ENCODE peak calls at places on chromosomes 16 and 17, in nine cellular contexts. One of them, this sample, is unnamed.

GRCh38 chr17:6126768-6127167 is 56.6 kb downstream of the WSCD1 start:
- DNase-seq in GM23248: no peak
- DNase-seq in neuronal stem cell: no peak
- DNase-seq in Peyer's patch: no peak
- DNase-seq in A549: no peak
- DNase-seq in mesenchymal stem cell: no peak
- DNase-seq in left ventricle myocardium inferior: no peak
- DNase-seq in upper lobe of right lung: no peak
- DNase-seq in coronary artery: peak; percentile 8
- DNase-seq in this sample: no peak

GRCh38 chr17:14793237-14793636 is 471.9 kb downstream of the PMP22 start:
- DNase-seq in GM23248: peak; percentile 69
- DNase-seq in neuronal stem cell: no peak
- DNase-seq in Peyer's patch: no peak
- DNase-seq in A549: no peak
- DNase-seq in mesenchymal stem cell: peak; percentile 49
- DNase-seq in left ventricle myocardium inferior: no peak
- DNase-seq in upper lobe of right lung: no peak
- DNase-seq in coronary artery: no peak
- DNase-seq in this sample: no peak

GRCh38 chr16:85428168-85428898 is 184.8 kb upstream of the GSE1 start:
- DNase-seq in GM23248: peak; percentile 46
- DNase-seq in neuronal stem cell: no peak
- DNase-seq in Peyer's patch: peak; percentile 42
- DNase-seq in A549: peak; percentile 55
- DNase-seq in mesenchymal stem cell: no peak
- DNase-seq in left ventricle myocardium inferior: peak; percentile 35
- DNase-seq in upper lobe of right lung: peak; percentile 73
- DNase-seq in coronary artery: no peak
- DNase-seq in this sample: peak; percentile 56

GRCh38 chr17:38751803-38752118 is 780 bp upstream of the PSMB3 start:
- DNase-seq in GM23248: peak; percentile 92
- DNase-seq in neuronal stem cell: peak; percentile 92
- DNase-seq in Peyer's patch: peak; percentile 82
- DNase-seq in A549: peak; percentile 86
- DNase-seq in mesenchymal stem cell: peak; percentile 94
- DNase-seq in left ventricle myocardium inferior: peak; percentile 76
- DNase-seq in upper lobe of right lung: peak; percentile 89
- DNase-seq in coronary artery: peak; percentile 90
- DNase-seq in this sample: peak; percentile 79

GRCh38 chr17:29645516-29646051 is 22.9 kb upstream of the CORO6 start:
- DNase-seq in GM23248: peak; percentile 94
- DNase-seq in neuronal stem cell: no peak
- DNase-seq in Peyer's patch: no peak
- DNase-seq in A549: no peak
- DNase-seq in mesenchymal stem cell: peak; percentile 53
- DNase-seq in left ventricle myocardium inferior: peak; percentile 80
- DNase-seq in upper lobe of right lung: peak; percentile 73
- DNase-seq in coronary artery: peak; percentile 89
- DNase-seq in this sample: no peak

GRCh38 chr17:46887717-46888116 is 35.2 kb upstream of the GOSR2 start:
- DNase-seq in GM23248: no peak
- DNase-seq in neuronal stem cell: no peak
- DNase-seq in Peyer's patch: no peak
- DNase-seq in A549: no peak
- DNase-seq in mesenchymal stem cell: no peak
- DNase-seq in left ventricle myocardium inferior: no peak
- DNase-seq in upper lobe of right lung: no peak
- DNase-seq in coronary artery: no peak
- DNase-seq in this sample: no peak

GRCh38 chr17:33435716-33436301 is 142.7 kb upstream of the ASIC2 start:
- DNase-seq in GM23248: peak; percentile 26
- DNase-seq in neuronal stem cell: no peak
- DNase-seq in Peyer's patch: no peak
- DNase-seq in A549: no peak
- DNase-seq in mesenchymal stem cell: peak; percentile 86
- DNase-seq in left ventricle myocardium inferior: no peak
- DNase-seq in upper lobe of right lung: no peak
- DNase-seq in coronary artery: no peak
- DNase-seq in this sample: no peak

GRCh38 chr17:4853195-4853762 is 20.1 kb downstream of the MINK1 start:
- DNase-seq in GM23248: no peak
- DNase-seq in neuronal stem cell: no peak
- DNase-seq in Peyer's patch: no peak
- DNase-seq in A549: no peak
- DNase-seq in mesenchymal stem cell: no peak
- DNase-seq in left ventricle myocardium inferior: no peak
- DNase-seq in upper lobe of right lung: no peak
- DNase-seq in coronary artery: no peak
- DNase-seq in this sample: no peak

GRCh38 chr17:8147141-8147804 is 4.9 kb downstream of the PER1 start:
- DNase-seq in GM23248: no peak
- DNase-seq in neuronal stem cell: no peak
- DNase-seq in Peyer's patch: no peak
- DNase-seq in A549: no peak
- DNase-seq in mesenchymal stem cell: no peak
- DNase-seq in left ventricle myocardium inferior: no peak
- DNase-seq in upper lobe of right lung: peak; percentile 67
- DNase-seq in coronary artery: peak; percentile 76
- DNase-seq in this sample: no peak

GRCh38 chr17:37541880-37542675 is 52.4 kb downstream of the DUSP14 start:
- DNase-seq in GM23248: peak; percentile 78
- DNase-seq in neuronal stem cell: no peak
- DNase-seq in Peyer's patch: no peak
- DNase-seq in A549: no peak
- DNase-seq in mesenchymal stem cell: peak; percentile 62
- DNase-seq in left ventricle myocardium inferior: no peak
- DNase-seq in upper lobe of right lung: no peak
- DNase-seq in coronary artery: no peak
- DNase-seq in this sample: no peak

GRCh38 chr17:65290041-65290440 is 152.9 kb downstream of the RGS9 start:
- DNase-seq in GM23248: no peak
- DNase-seq in neuronal stem cell: no peak
- DNase-seq in Peyer's patch: no peak
- DNase-seq in A549: no peak
- DNase-seq in mesenchymal stem cell: no peak
- DNase-seq in left ventricle myocardium inferior: no peak
- DNase-seq in upper lobe of right lung: no peak
- DNase-seq in coronary artery: no peak
- DNase-seq in this sample: peak; percentile 87

GRCh38 chr16:54928421-54929089 is 2.1 kb upstream of the IRX5 start:
- DNase-seq in GM23248: peak; percentile 83
- DNase-seq in neuronal stem cell: peak; percentile 30
- DNase-seq in Peyer's patch: no peak
- DNase-seq in A549: peak; percentile 23
- DNase-seq in mesenchymal stem cell: peak; percentile 34
- DNase-seq in left ventricle myocardium inferior: peak; percentile 76
- DNase-seq in upper lobe of right lung: peak; percentile 91
- DNase-seq in coronary artery: peak; percentile 89
- DNase-seq in this sample: peak; percentile 8

GRCh38 chr17:79686476-79686875 is 44.3 kb upstream of the ENPP7 start:
- DNase-seq in GM23248: no peak
- DNase-seq in neuronal stem cell: no peak
- DNase-seq in Peyer's patch: no peak
- DNase-seq in A549: no peak
- DNase-seq in mesenchymal stem cell: no peak
- DNase-seq in left ventricle myocardium inferior: no peak
- DNase-seq in upper lobe of right lung: no peak
- DNase-seq in coronary artery: no peak
- DNase-seq in this sample: no peak

GRCh38 chr17:31269597-31269996 is 27.4 kb downstream of the OMG start:
- DNase-seq in GM23248: peak; percentile 93
- DNase-seq in neuronal stem cell: no peak
- DNase-seq in Peyer's patch: no peak
- DNase-seq in A549: peak; percentile 27
- DNase-seq in mesenchymal stem cell: peak; percentile 97
- DNase-seq in left ventricle myocardium inferior: no peak
- DNase-seq in upper lobe of right lung: no peak
- DNase-seq in coronary artery: peak; percentile 74
- DNase-seq in this sample: no peak

GRCh38 chr16:83066011-83066410 is 439.2 kb downstream of the CDH13 start:
- DNase-seq in GM23248: no peak
- DNase-seq in neuronal stem cell: no peak
- DNase-seq in Peyer's patch: no peak
- DNase-seq in A549: no peak
- DNase-seq in mesenchymal stem cell: no peak
- DNase-seq in left ventricle myocardium inferior: no peak
- DNase-seq in upper lobe of right lung: no peak
- DNase-seq in coronary artery: no peak
- DNase-seq in this sample: no peak

GRCh38 chr17:48608921-48609505 is 1.8 kb downstream of the HOXB7 start:
- DNase-seq in GM23248: no peak
- DNase-seq in neuronal stem cell: no peak
- DNase-seq in Peyer's patch: no peak
- DNase-seq in A549: no peak
- DNase-seq in mesenchymal stem cell: peak; percentile 83
- DNase-seq in left ventricle myocardium inferior: no peak
- DNase-seq in upper lobe of right lung: no peak
- DNase-seq in coronary artery: no peak
- DNase-seq in this sample: no peak

GRCh38 chr16:57383276-57384247 is 11.3 kb downstream of the CX3CL1 start:
- DNase-seq in GM23248: peak; percentile 43
- DNase-seq in neuronal stem cell: no peak
- DNase-seq in Peyer's patch: peak; percentile 21
- DNase-seq in A549: no peak
- DNase-seq in mesenchymal stem cell: peak; percentile 48
- DNase-seq in left ventricle myocardium inferior: no peak
- DNase-seq in upper lobe of right lung: no peak
- DNase-seq in coronary artery: no peak
- DNase-seq in this sample: no peak

GRCh38 chr16:1911467-1912214 is 6.6 kb downstream of the HS3ST6 start:
- DNase-seq in GM23248: no peak
- DNase-seq in neuronal stem cell: no peak
- DNase-seq in Peyer's patch: no peak
- DNase-seq in A549: no peak
- DNase-seq in mesenchymal stem cell: no peak
- DNase-seq in left ventricle myocardium inferior: no peak
- DNase-seq in upper lobe of right lung: no peak
- DNase-seq in coronary artery: no peak
- DNase-seq in this sample: no peak

GRCh38 chr17:7045492-7046126 is 1.7 kb upstream of the SLC16A11 start:
- DNase-seq in GM23248: peak; percentile 81
- DNase-seq in neuronal stem cell: peak; percentile 71
- DNase-seq in Peyer's patch: peak; percentile 63
- DNase-seq in A549: peak; percentile 76
- DNase-seq in mesenchymal stem cell: peak; percentile 85
- DNase-seq in left ventricle myocardium inferior: no peak
- DNase-seq in upper lobe of right lung: no peak
- DNase-seq in coronary artery: no peak
- DNase-seq in this sample: peak; percentile 88

GRCh38 chr16:31094088-31094423 is 541 bp downstream of the VKORC1 start:
- DNase-seq in GM23248: peak; percentile 41
- DNase-seq in neuronal stem cell: peak; percentile 20
- DNase-seq in Peyer's patch: no peak
- DNase-seq in A549: no peak
- DNase-seq in mesenchymal stem cell: no peak
- DNase-seq in left ventricle myocardium inferior: no peak
- DNase-seq in upper lobe of right lung: no peak
- DNase-seq in coronary artery: no peak
- DNase-seq in this sample: no peak

GRCh38 chr16:3157229-3158013 is 22.6 kb downstream of the ZNF213 start:
- DNase-seq in GM23248: peak; percentile 89
- DNase-seq in neuronal stem cell: peak; percentile 77
- DNase-seq in Peyer's patch: no peak
- DNase-seq in A549: peak; percentile 81
- DNase-seq in mesenchymal stem cell: peak; percentile 95
- DNase-seq in left ventricle myocardium inferior: peak; percentile 55
- DNase-seq in upper lobe of right lung: peak; percentile 80
- DNase-seq in coronary artery: no peak
- DNase-seq in this sample: peak; percentile 75

GRCh38 chr16:84689126-84689525 is 10.7 kb upstream of the USP10 start:
- DNase-seq in GM23248: peak; percentile 97
- DNase-seq in neuronal stem cell: no peak
- DNase-seq in Peyer's patch: no peak
- DNase-seq in A549: no peak
- DNase-seq in mesenchymal stem cell: peak; percentile 91
- DNase-seq in left ventricle myocardium inferior: no peak
- DNase-seq in upper lobe of right lung: no peak
- DNase-seq in coronary artery: no peak
- DNase-seq in this sample: no peak

GRCh38 chr16:23683487-23683886 is 4.8 kb downstream of the PLK1 start:
- DNase-seq in GM23248: no peak
- DNase-seq in neuronal stem cell: no peak
- DNase-seq in Peyer's patch: no peak
- DNase-seq in A549: no peak
- DNase-seq in mesenchymal stem cell: no peak
- DNase-seq in left ventricle myocardium inferior: no peak
- DNase-seq in upper lobe of right lung: no peak
- DNase-seq in coronary artery: no peak
- DNase-seq in this sample: no peak
- H3K27ac ChIP-seq in GM23248: no peak overlapping the region
- H3K27ac ChIP-seq in neuronal stem cell: no peak overlapping the region
- H3K27ac ChIP-seq in Peyer's patch: no peak overlapping the region
- H3K27ac ChIP-seq in A549: no peak overlapping the region
- H3K27ac ChIP-seq in mesenchymal stem cell: no peak overlapping the region
- H3K27ac ChIP-seq in left ventricle myocardium inferior: no peak overlapping the region
- H3K27ac ChIP-seq in upper lobe of right lung: no peak overlapping the region
- H3K27ac ChIP-seq in coronary artery: no peak overlapping the region
- H3K27ac ChIP-seq in this sample: no peak overlapping the region

GRCh38 chr16:8866118-8866883 is 2.5 kb downstream of the CARHSP1 start:
- DNase-seq in GM23248: peak; percentile 51
- DNase-seq in neuronal stem cell: peak; percentile 94
- DNase-seq in Peyer's patch: no peak
- DNase-seq in A549: no peak
- DNase-seq in mesenchymal stem cell: peak; percentile 51
- DNase-seq in left ventricle myocardium inferior: peak; percentile 62
- DNase-seq in upper lobe of right lung: no peak
- DNase-seq in coronary artery: no peak
- DNase-seq in this sample: peak; percentile 29
- H3K4me3 ChIP-seq in GM23248: peak overlapping the region; percentile 97
- H3K4me3 ChIP-seq in neuronal stem cell: peak overlapping the region; percentile 96
- H3K4me3 ChIP-seq in Peyer's patch: peak overlapping the region; percentile 65
- H3K4me3 ChIP-seq in A549: no peak overlapping the region
- H3K4me3 ChIP-seq in mesenchymal stem cell: peak overlapping the region; percentile 77
- H3K4me3 ChIP-seq in left ventricle myocardium inferior: peak overlapping the region; percentile 74
- H3K4me3 ChIP-seq in upper lobe of right lung: peak overlapping the region; percentile 90
- H3K4me3 ChIP-seq in coronary artery: peak overlapping the region; percentile 81
- H3K4me3 ChIP-seq in this sample: no peak overlapping the region

DNA sequence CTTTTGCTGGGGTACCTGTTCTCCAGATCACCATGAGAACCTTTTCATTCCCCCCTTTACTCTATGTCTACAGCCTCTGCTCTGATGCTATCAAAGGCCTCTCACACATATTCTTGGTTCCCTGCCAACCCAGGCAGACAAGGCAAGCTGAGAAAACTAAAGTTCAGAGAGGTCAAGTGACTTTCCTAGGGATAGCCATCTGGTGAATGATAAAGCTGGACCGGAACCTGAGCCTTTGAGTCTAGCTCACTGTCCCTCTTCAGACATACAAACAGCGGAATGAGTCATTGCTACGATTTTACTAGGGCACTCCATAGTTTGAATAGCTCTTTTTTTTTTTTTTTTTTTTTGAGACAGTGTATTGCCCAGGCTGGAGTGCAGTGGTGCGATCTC is 73.3 kb downstream of the XYLT1 start:
- DNase-seq in GM23248: peak; percentile 64
- DNase-seq in neuronal stem cell: no peak
- DNase-seq in Peyer's patch: no peak
- DNase-seq in A549: peak; percentile 41
- DNase-seq in mesenchymal stem cell: no peak
- DNase-seq in left ventricle myocardium inferior: no peak
- DNase-seq in upper lobe of right lung: no peak
- DNase-seq in coronary artery: no peak
- DNase-seq in this sample: peak; percentile 97
- H3K27ac ChIP-seq in GM23248: no peak overlapping the region
- H3K27ac ChIP-seq in neuronal stem cell: no peak overlapping the region
- H3K27ac ChIP-seq in Peyer's patch: peak overlapping the region; percentile 2
- H3K27ac ChIP-seq in A549: no peak overlapping the region
- H3K27ac ChIP-seq in mesenchymal stem cell: no peak overlapping the region
- H3K27ac ChIP-seq in left ventricle myocardium inferior: no peak overlapping the region
- H3K27ac ChIP-seq in upper lobe of right lung: peak overlapping the region; percentile 65
- H3K27ac ChIP-seq in coronary artery: peak overlapping the region; percentile 64
- H3K27ac ChIP-seq in this sample: peak overlapping the region; percentile 44

GRCh38 chr17:76561332-76561731 is 21.5 kb downstream of the PRCD start:
- DNase-seq in GM23248: peak; percentile 5
- DNase-seq in neuronal stem cell: no peak
- DNase-seq in Peyer's patch: no peak
- DNase-seq in A549: no peak
- DNase-seq in mesenchymal stem cell: peak; percentile 94
- DNase-seq in left ventricle myocardium inferior: no peak
- DNase-seq in upper lobe of right lung: no peak
- DNase-seq in coronary artery: no peak
- DNase-seq in this sample: peak; percentile 30
- H3K4me3 ChIP-seq in GM23248: peak overlapping the region; percentile 89
- H3K4me3 ChIP-seq in neuronal stem cell: no peak overlapping the region
- H3K4me3 ChIP-seq in Peyer's patch: peak overlapping the region; percentile 3
- H3K4me3 ChIP-seq in A549: no peak overlapping the region
- H3K4me3 ChIP-seq in mesenchymal stem cell: no peak overlapping the region
- H3K4me3 ChIP-seq in left ventricle myocardium inferior: no peak overlapping the region
- H3K4me3 ChIP-seq in upper lobe of right lung: peak overlapping the region; percentile 26
- H3K4me3 ChIP-seq in coronary artery: no peak overlapping the region
- H3K4me3 ChIP-seq in this sample: no peak overlapping the region

This sample was measured in small intestine.